ENCODE peak calls at places on chromosomes 4 and X, in seven cellular contexts. F is aorta; L is lung; D is fibroblast of pulmonary artery; P is epithelial cell of esophagus; O is CD4-positive, CD25-positive, alpha-beta regulatory T cell; Y is AG10803. Z is an unnamed sample.

GRCh38 chrX:103913356-103914020 is 48.9 kb upstream of the TMSB15B start:
- DNase-seq in D (peak; percentile 1), Y (peak; percentile 11), P (no peak), L (no peak), F (no peak), O (no peak), Z (no peak)

GRCh38 chrX:47831788-47832187 is 4.9 kb upstream of the ZNF81 start:
- DNase-seq in O (peak; percentile 54), P (peak; percentile 51), Y (peak; percentile 26), L (peak; percentile 57), D (peak; percentile 48), F (peak; percentile 51), Z (no peak)

GRCh38 chrX:13283512-13283911 is 36.3 kb downstream of the ATXN3L start:
- DNase-seq in D (peak; percentile 55), O (no peak), Y (peak; percentile 16), P (no peak), L (no peak), F (no peak), Z (no peak)

GRCh38 chr4:173935622-173936405 is 347.7 kb downstream of the FBXO8 start:
- DNase-seq in O (no peak), P (peak; percentile 61), L (no peak), F (no peak), D (peak; percentile 87), Y (no peak), Z (peak; percentile 45)

GRCh38 chr4:9924750-9925149 is 96.5 kb downstream of the SLC2A9 start:
- DNase-seq in F (no peak), P (peak; percentile 98), D (peak; percentile 13), L (no peak), Y (peak; percentile 67), O (no peak), Z (no peak)

GRCh38 chr4:41146196-41146595 is 68.1 kb downstream of the APBB2 start:
- DNase-seq in D (no peak), P (no peak), F (no peak), O (no peak), L (no peak), Y (peak; percentile 46), Z (no peak)

GRCh38 chr4:1981251-1982055 is 27.3 kb downstream of the NELFA start:
- DNase-seq in F (no peak), L (no peak), Y (peak; percentile 11), D (no peak), P (peak; percentile 17), O (no peak), Z (no peak)

GRCh38 chr4:83660578-83660977 is 124.7 kb downstream of the GPAT3 start:
- DNase-seq in P (no peak), L (no peak), Y (no peak), F (no peak), D (no peak), O (peak; percentile 5), Z (no peak)

GRCh38 chr4:91471280-91471679 is 832.5 kb upstream of the GRID2 start:
- DNase-seq in O (no peak), F (no peak), L (no peak), D (no peak), P (no peak), Y (no peak), Z (no peak)

GRCh38 chr4:148053298-148054003 is 321.6 kb downstream of the ARHGAP10 start:
- DNase-seq in P (no peak), L (no peak), F (no peak), O (no peak), Y (no peak), D (no peak), Z (no peak)

GRCh38 chr4:70583952-70584834 is 7.9 kb upstream of the AMBN start:
- DNase-seq in O (no peak), P (peak; percentile 92), F (no peak), L (no peak), D (no peak), Y (no peak), Z (no peak)

GRCh38 chr4:41334182-41334581 is 77.5 kb downstream of the UCHL1 start:
- DNase-seq in Y (no peak), D (no peak), F (no peak), P (peak; percentile 85), O (no peak), L (peak; percentile 51), Z (no peak)

GRCh38 chr4:102665527-102665926 is 95.2 kb downstream of the MANBA start:
- DNase-seq in L (no peak), O (no peak), D (no peak), P (peak; percentile 92), Y (peak; percentile 33), F (no peak), Z (no peak)

DNA sequence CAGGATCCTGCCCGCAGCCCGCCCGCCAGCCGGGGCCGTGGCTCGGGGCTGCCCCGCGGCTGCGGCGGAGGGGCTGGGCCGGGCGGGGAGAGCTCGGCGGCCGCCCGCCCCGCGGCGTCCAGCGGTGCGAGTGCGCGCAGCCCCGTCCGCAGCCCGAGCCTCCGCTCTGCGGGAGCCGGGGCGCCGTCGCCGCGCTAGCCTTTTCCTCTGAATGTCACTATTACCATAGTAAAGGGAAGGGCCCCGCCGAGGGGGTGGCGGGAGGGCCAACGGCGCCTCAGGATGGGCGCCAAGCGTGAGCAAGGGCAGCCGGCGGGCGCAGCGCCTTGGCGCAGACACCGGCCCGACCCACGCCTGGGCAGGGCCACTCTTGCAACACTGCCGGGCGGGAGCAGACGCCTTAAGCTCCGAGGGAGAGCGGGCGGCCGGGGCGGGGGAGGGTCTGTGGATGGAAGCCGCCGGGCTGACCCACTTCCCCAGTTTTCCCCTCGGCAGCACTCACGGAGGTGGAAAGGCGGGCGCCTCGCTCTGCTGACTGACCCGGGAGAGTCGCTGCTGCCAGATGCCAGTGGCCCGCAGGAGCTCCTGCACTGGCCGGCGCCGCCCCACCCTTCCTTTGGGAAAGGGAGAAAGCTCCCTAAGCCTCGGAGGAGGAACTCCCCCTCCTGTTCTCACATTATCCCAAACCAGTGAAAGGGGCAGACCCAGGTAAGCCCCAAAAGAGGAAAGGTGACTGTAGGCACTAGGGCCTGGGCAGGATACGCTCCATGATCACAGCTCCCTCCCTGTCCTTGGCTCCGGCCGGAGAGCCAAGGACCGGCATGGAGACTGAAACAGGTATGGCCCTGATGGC is 329.4 kb downstream of the HNRNPD start:
- DNase-seq in F (peak; percentile 71), Y (peak; percentile 25), P (peak; percentile 80), O (no peak), L (peak; percentile 67), D (peak; percentile 54), Z (peak; percentile 12)
- H3K4me3 ChIP-seq in F (peak overlapping the region; percentile 40), Y (peak overlapping the region; percentile 33), P (peak overlapping the region; percentile 47), O (no peak overlapping the region), L (peak overlapping the region; percentile 36), D (peak overlapping the region; percentile 33), Z (peak overlapping the region; percentile 50)

GRCh38 chrX:154458116-154458953 is at the start of gene PLXNA3:
- DNase-seq in F (peak; percentile 72), O (peak; percentile 75), D (no peak), P (peak; percentile 45), L (no peak), Y (peak; percentile 31), Z (no peak)

GRCh38 chrX:154459843-154460242 is 1.8 kb downstream of the PLXNA3 start:
- DNase-seq in O (no peak), P (no peak), D (no peak), F (no peak), Y (no peak), L (no peak), Z (no peak)

GRCh38 chrX:154460326-154460725 is 2.2 kb downstream of the PLXNA3 start:
- DNase-seq in L (no peak), O (no peak), F (no peak), P (no peak), D (no peak), Y (no peak), Z (no peak)

GRCh38 chrX:154457491-154458115 is 478 bp upstream of the PLXNA3 start:
- DNase-seq in L (no peak), F (no peak), Y (no peak), D (no peak), O (peak; percentile 71), P (peak; percentile 72), Z (no peak)

GRCh38 chrX:154458954-154459829 is 1.1 kb downstream of the PLXNA3 start:
- DNase-seq in Y (no peak), F (peak; percentile 67), O (peak; percentile 16), P (peak; percentile 17), L (no peak), D (no peak), Z (no peak)
- H3K4me3 ChIP-seq in Y (peak overlapping the region; percentile 66), F (peak overlapping the region; percentile 88), O (peak overlapping the region; percentile 68), P (peak overlapping the region; percentile 60), L (peak overlapping the region; percentile 48), D (peak overlapping the region; percentile 69), Z (peak overlapping the region; percentile 74)

GRCh38 chr4:88599714-88600113 is 7.4 kb downstream of the HERC3 start:
- DNase-seq in O (no peak), D (no peak), L (no peak), F (no peak), Y (no peak), P (no peak), Z (no peak)

GRCh38 chr4:88599298-88599697 is 7.0 kb downstream of the HERC3 start:
- DNase-seq in F (no peak), O (no peak), L (no peak), D (peak; percentile 62), Y (peak; percentile 50), P (no peak), Z (no peak)

GRCh38 chr4:88604978-88605678 is 12.8 kb downstream of the HERC3 start:
- DNase-seq in F (no peak), L (no peak), D (no peak), Y (no peak), P (no peak), O (no peak), Z (no peak)

GRCh38 chr4:88597970-88598369 is 5.7 kb downstream of the HERC3 start:
- DNase-seq in P (no peak), Y (no peak), F (no peak), L (no peak), O (no peak), D (no peak), Z (no peak)

DNA sequence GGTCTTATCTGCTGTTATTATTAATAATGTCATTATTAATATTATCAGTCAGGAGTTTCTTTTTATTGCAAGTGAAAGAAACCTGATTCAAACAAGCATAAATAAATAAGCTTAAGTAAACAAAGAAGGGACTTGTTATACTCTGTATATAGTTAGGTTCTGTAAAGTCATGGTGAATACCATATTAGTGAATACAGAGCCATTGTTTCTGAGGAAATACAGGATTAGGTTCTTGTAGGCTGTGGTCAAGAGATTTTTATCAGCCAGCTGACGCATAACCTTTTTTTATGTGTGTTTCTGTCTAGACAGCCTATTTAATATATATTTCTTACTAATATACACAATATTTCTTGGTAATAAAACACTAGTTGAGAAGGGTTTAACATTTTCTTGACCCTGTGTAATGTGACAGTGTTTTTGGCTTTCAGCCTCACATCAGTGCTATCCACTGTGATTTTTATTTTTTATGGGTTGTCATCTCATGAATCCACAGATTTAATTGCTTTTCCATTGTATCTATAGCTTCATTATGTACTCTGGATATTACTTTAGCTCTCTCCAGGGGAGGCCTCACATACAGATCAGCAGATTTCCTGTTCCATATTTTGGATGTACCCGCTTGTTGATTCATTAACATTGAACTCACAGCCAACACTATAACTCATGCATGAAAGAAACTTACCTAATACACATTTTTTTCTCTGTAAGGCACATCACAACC is 8.0 kb downstream of the HERC3 start:
- DNase-seq in P (peak; percentile 79), D (peak; percentile 83), F (no peak), L (no peak), Y (peak; percentile 84), O (no peak), Z (peak; percentile 68)
- H3K4me3 ChIP-seq in P (no peak overlapping the region), D (no peak overlapping the region), F (peak overlapping the region; percentile 18), L (no peak overlapping the region), Y (peak overlapping the region; percentile 31), O (peak overlapping the region; percentile 72), Z (no peak overlapping the region)

DNA sequence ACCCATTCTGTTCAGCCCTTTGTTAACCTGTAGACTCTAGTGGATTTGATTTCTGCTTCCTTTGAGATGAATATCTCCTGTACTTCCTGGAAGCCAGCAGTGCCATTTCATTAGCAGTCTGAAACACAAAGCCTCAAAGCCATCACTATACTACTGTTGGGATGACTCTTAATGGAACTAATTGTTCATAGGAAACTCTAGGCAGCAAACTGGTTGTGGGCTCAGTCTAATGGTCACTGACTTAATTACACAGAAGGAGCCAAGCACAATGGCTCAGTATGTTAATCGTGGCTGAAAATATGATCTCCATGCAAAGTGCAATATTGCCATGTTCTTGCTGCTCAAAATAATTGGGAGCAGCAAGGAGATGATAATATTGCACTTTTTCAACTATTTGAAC is 262.3 kb downstream of the ARHGAP24 start:
- DNase-seq in O (no peak), Y (no peak), D (no peak), F (no peak), P (no peak), L (no peak), Z (no peak)
- H3K4me3 ChIP-seq in O (no peak overlapping the region), Y (no peak overlapping the region), D (no peak overlapping the region), F (no peak overlapping the region), P (no peak overlapping the region), L (no peak overlapping the region), Z (no peak overlapping the region)

Z was measured in skeletal muscle cell.